ENCODE peak calls at places on chromosomes 16 and 17, in four cellular contexts. E, X, L and H are unnamed samples.

GRCh38 chr16:78832100-78832499 is 732.6 kb downstream of the WWOX start:
- DNase-seq in L (no peak), E (no peak), X (no peak), H (no peak)

GRCh38 chr16:46730801-46731690 is 17.1 kb downstream of the MYLK3 start:
- DNase-seq in E (no peak), X (no peak), L (no peak), H (no peak)

GRCh38 chr16:27428035-27428785 is 26.2 kb downstream of the IL21R start:
- DNase-seq in X (no peak), E (no peak), L (no peak), H (no peak)

GRCh38 chr17:78621720-78622490 is 44.7 kb upstream of the DNAH17 start:
- DNase-seq in X (no peak), E (no peak), L (no peak), H (no peak)

GRCh38 chr16:26993511-26993910 is 73.2 kb upstream of the C16orf82 start:
- DNase-seq in L (no peak), X (no peak), E (no peak), H (no peak)

GRCh38 chr17:52064791-52065211 is 93.7 kb downstream of the CA10 start:
- DNase-seq in L (no peak), E (no peak), X (no peak), H (no peak)

GRCh38 chr17:78839762-78840529 is 668 bp downstream of the USP36 start:
- DNase-seq in L (peak), E (peak), X (peak), H (no peak)

GRCh38 chr16:85969591-85969990 is 70.6 kb downstream of the IRF8 start:
- DNase-seq in E (no peak), X (no peak), L (no peak), H (no peak)

DNA sequence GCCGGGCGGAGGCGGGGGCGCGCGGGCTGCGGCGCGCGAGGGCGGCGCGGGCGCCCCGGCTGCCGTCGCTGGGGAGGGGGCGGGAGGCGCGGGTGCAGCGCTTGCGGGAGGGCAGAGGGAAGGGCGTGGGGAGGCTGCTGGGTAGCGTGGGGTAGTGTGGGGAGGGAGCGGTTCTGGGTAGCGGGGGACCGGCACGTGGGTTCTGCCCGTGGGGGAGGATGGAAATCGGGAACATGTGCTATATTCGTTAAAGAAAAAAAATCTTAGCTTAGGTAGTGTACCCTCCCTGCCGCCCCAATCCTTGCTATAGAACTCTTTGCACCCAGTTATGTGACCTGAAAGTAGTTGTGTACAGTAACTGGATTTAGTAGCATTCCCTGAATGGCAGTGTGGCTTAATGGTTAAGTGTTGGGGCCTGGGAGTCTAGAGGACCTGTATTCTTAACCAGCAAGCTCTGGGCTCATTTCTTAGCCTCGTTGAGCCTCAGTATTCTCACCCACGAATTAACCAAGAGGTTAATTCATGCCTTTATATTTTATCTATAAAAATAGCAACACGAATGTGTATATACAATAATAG is 644 bp downstream of the RABEP1 start:
- DNase-seq in L (no peak), X (no peak), E (no peak), H (peak)
- H3K27ac ChIP-seq in L (no peak), X (peak), E (peak), H (peak)

GRCh38 chr16:49491111-49491670 is 117.6 kb downstream of the C16orf78 start:
- DNase-seq in X (no peak), L (no peak), E (no peak), H (no peak)

GRCh38 chr16:49491736-49492089 is 118.1 kb downstream of the C16orf78 start:
- DNase-seq in E (no peak), X (no peak), L (peak), H (peak)

GRCh38 chr16:49493836-49494235 is 120.2 kb downstream of the C16orf78 start:
- DNase-seq in X (no peak), L (no peak), E (no peak), H (no peak)

GRCh38 chr16:49492896-49493620 is 119.5 kb downstream of the C16orf78 start:
- DNase-seq in X (no peak), L (no peak), E (no peak), H (no peak)

DNA sequence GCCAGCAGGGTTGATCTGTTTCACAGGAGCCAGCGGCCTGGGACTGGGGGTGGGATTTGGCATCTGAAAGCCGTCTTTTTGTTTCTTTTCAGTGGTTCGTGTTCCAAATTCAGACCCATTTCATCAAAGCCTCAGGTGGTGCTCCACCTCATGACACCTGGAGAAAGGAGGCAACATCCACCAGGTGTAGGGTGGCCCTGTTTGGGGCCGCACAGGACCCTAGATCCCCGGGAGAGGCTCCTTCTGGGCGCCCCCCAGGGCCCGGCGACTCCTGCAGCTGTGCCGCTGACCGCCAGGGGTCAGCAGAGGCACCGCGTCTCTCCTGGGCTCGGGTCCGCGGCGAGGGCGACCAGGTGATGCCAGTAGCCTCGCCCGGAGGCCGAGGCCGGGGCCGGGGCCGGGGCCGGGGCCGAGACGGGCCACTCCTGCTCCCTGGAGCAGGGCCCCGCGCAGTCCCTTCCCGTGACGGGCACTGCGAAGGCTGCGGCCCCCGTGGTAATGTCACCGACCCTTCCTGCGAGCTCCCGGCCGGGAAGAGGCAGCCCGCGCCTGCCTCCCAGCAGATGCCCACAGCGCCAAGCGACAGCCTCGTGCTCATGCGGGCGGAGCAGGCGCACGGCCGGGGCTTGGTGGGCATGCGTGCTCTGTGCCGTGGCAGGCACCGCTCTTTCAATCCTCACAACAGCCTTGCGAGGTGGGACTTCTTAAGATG is 118.6 kb downstream of the C16orf78 start:
- DNase-seq in L (peak), E (peak), X (peak), H (peak)
- H3K4me3 ChIP-seq in L (no peak), E (no peak), X (no peak), H (peak)

DNA sequence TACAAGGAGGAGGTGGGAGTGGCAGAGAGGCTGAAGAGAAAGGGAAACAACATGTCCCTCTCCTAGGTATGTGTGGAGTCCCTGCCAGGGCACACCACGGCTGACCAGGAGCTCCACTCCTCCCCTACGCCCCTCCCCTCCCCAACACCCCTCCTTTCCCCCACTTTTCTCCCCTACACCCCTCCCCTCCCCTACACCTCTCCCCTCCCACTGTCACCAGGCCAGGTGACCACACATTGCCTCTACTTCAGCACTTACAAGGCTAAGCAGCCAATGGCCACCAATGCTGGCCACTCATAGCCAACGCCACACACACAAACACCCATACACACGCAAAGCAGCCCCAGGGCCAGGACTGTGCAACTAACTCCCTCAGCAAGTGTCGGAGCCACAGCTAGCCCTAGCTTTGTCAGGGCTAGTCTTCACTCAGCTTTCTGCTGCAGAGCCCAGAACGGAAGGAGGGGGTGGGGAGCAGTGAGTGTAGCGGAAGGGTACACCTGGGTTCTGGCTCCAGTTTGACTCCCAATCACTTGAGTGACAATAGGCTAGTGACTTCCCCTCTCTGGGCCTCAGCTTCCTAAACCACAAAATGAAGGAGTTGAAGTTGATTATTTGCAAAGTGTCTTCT is 8.2 kb downstream of the CAVIN1 start:
- DNase-seq in X (no peak), E (peak), L (peak), H (no peak)
- H3K27ac ChIP-seq in X (no peak), E (no peak), L (no peak), H (no peak)

DNA sequence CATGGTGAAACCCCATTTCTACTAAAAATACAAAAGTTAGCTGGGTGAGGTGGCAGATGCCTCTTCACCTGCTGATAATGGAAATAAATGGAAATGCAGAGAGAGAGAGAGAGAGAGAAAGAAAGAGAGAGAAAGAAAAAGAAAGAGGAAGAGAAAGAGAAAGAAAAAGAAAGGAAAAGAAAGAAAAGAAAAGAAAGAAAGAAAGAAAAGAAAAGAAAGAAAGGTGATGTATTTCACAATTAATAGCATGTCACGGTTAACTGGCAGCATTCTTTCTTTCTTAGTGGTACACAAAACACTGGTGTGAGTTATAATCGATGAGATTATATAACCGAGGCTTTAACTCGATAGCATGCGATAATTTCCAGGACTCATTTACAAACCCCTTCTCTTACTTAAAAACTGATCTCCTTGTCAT is 3.2 kb downstream of the ACOX1 start:
- DNase-seq in L (no peak), X (no peak), E (no peak), H (no peak)
- H3K4me3 ChIP-seq in L (peak), X (no peak), E (no peak), H (no peak)